ENCODE peak calls at places on chromosomes 4 and X, in eight cellular contexts. One of them, this sample, is unnamed.

GRCh38 chr4:147747787-147748454 is 16.0 kb downstream of the ARHGAP10 start:
- DNase-seq in activated T-cell treated with anti-CD3 and anti-CD28 coated beads, Interleukin-2, amount 50 U/mL, for 1 hour: no peak
- DNase-seq in CD8-positive, alpha-beta memory T cell: no peak
- DNase-seq in iris pigment epithelial cell: no peak
- DNase-seq in substantia nigra: no peak
- DNase-seq in ELR: no peak
- DNase-seq in stimulated activated CD8-positive, alpha-beta memory T cell treated with anti-CD3 and anti-CD28 coated beads, Interleukin-7, amount 100 ng/mL, for 1 hour: no peak
- DNase-seq in IMR-90: no peak
- DNase-seq in this sample: no peak

GRCh38 chr4:154998284-154998683 is 210.2 kb upstream of the NPY2R start:
- DNase-seq in substantia nigra: no peak
- DNase-seq in IMR-90: peak; percentile 19
- DNase-seq in CD8-positive, alpha-beta memory T cell: no peak
- DNase-seq in iris pigment epithelial cell: peak; percentile 82
- DNase-seq in ELR: peak; percentile 62
- DNase-seq in activated T-cell treated with anti-CD3 and anti-CD28 coated beads, Interleukin-2, amount 50 U/mL, for 1 hour: no peak
- DNase-seq in stimulated activated CD8-positive, alpha-beta memory T cell treated with anti-CD3 and anti-CD28 coated beads, Interleukin-7, amount 100 ng/mL, for 1 hour: no peak
- DNase-seq in this sample: peak; percentile 75

GRCh38 chr4:184293552-184293951 is 75.9 kb upstream of the ENPP6 start:
- DNase-seq in stimulated activated CD8-positive, alpha-beta memory T cell treated with anti-CD3 and anti-CD28 coated beads, Interleukin-7, amount 100 ng/mL, for 1 hour: no peak
- DNase-seq in ELR: no peak
- DNase-seq in IMR-90: no peak
- DNase-seq in substantia nigra: no peak
- DNase-seq in iris pigment epithelial cell: peak; percentile 13
- DNase-seq in activated T-cell treated with anti-CD3 and anti-CD28 coated beads, Interleukin-2, amount 50 U/mL, for 1 hour: no peak
- DNase-seq in CD8-positive, alpha-beta memory T cell: no peak
- DNase-seq in this sample: no peak

GRCh38 chrX:13023526-13024469 is 20.6 kb downstream of the FAM9C start:
- DNase-seq in activated T-cell treated with anti-CD3 and anti-CD28 coated beads, Interleukin-2, amount 50 U/mL, for 1 hour: no peak
- DNase-seq in stimulated activated CD8-positive, alpha-beta memory T cell treated with anti-CD3 and anti-CD28 coated beads, Interleukin-7, amount 100 ng/mL, for 1 hour: no peak
- DNase-seq in ELR: no peak
- DNase-seq in CD8-positive, alpha-beta memory T cell: no peak
- DNase-seq in iris pigment epithelial cell: no peak
- DNase-seq in IMR-90: no peak
- DNase-seq in substantia nigra: no peak
- DNase-seq in this sample: no peak

GRCh38 chrX:102950908-102951866 is 14.1 kb downstream of the RAB40AL start:
- DNase-seq in substantia nigra: peak; percentile 17
- DNase-seq in activated T-cell treated with anti-CD3 and anti-CD28 coated beads, Interleukin-2, amount 50 U/mL, for 1 hour: peak; percentile 58
- DNase-seq in IMR-90: peak; percentile 27
- DNase-seq in CD8-positive, alpha-beta memory T cell: peak; percentile 35
- DNase-seq in stimulated activated CD8-positive, alpha-beta memory T cell treated with anti-CD3 and anti-CD28 coated beads, Interleukin-7, amount 100 ng/mL, for 1 hour: no peak
- DNase-seq in iris pigment epithelial cell: peak; percentile 31
- DNase-seq in ELR: peak; percentile 63
- DNase-seq in this sample: peak; percentile 3

GRCh38 chr4:2330119-2331042 is 68.5 kb upstream of the MXD4 start:
- DNase-seq in iris pigment epithelial cell: peak; percentile 86
- DNase-seq in IMR-90: peak; percentile 95
- DNase-seq in stimulated activated CD8-positive, alpha-beta memory T cell treated with anti-CD3 and anti-CD28 coated beads, Interleukin-7, amount 100 ng/mL, for 1 hour: no peak
- DNase-seq in activated T-cell treated with anti-CD3 and anti-CD28 coated beads, Interleukin-2, amount 50 U/mL, for 1 hour: no peak
- DNase-seq in substantia nigra: no peak
- DNase-seq in ELR: peak; percentile 96
- DNase-seq in CD8-positive, alpha-beta memory T cell: no peak
- DNase-seq in this sample: peak; percentile 88

GRCh38 chr4:78528327-78528726 is 23.2 kb upstream of the ANXA3 start:
- DNase-seq in substantia nigra: no peak
- DNase-seq in activated T-cell treated with anti-CD3 and anti-CD28 coated beads, Interleukin-2, amount 50 U/mL, for 1 hour: no peak
- DNase-seq in IMR-90: peak; percentile 73
- DNase-seq in CD8-positive, alpha-beta memory T cell: no peak
- DNase-seq in iris pigment epithelial cell: peak; percentile 61
- DNase-seq in ELR: peak; percentile 69
- DNase-seq in stimulated activated CD8-positive, alpha-beta memory T cell treated with anti-CD3 and anti-CD28 coated beads, Interleukin-7, amount 100 ng/mL, for 1 hour: no peak
- DNase-seq in this sample: peak; percentile 43

GRCh38 chr4:168098257-168098717 is 6.0 kb downstream of the ANXA10 start:
- DNase-seq in iris pigment epithelial cell: peak; percentile 75
- DNase-seq in CD8-positive, alpha-beta memory T cell: no peak
- DNase-seq in IMR-90: peak; percentile 62
- DNase-seq in substantia nigra: no peak
- DNase-seq in stimulated activated CD8-positive, alpha-beta memory T cell treated with anti-CD3 and anti-CD28 coated beads, Interleukin-7, amount 100 ng/mL, for 1 hour: no peak
- DNase-seq in activated T-cell treated with anti-CD3 and anti-CD28 coated beads, Interleukin-2, amount 50 U/mL, for 1 hour: no peak
- DNase-seq in ELR: peak; percentile 76
- DNase-seq in this sample: peak; percentile 53

GRCh38 chr4:14157262-14157661 is 529.7 kb upstream of the BOD1L1 start:
- DNase-seq in ELR: no peak
- DNase-seq in IMR-90: no peak
- DNase-seq in iris pigment epithelial cell: no peak
- DNase-seq in CD8-positive, alpha-beta memory T cell: no peak
- DNase-seq in stimulated activated CD8-positive, alpha-beta memory T cell treated with anti-CD3 and anti-CD28 coated beads, Interleukin-7, amount 100 ng/mL, for 1 hour: no peak
- DNase-seq in substantia nigra: no peak
- DNase-seq in activated T-cell treated with anti-CD3 and anti-CD28 coated beads, Interleukin-2, amount 50 U/mL, for 1 hour: no peak
- DNase-seq in this sample: no peak

GRCh38 chr4:110663738-110664444 is 41.0 kb upstream of the PITX2 start:
- DNase-seq in stimulated activated CD8-positive, alpha-beta memory T cell treated with anti-CD3 and anti-CD28 coated beads, Interleukin-7, amount 100 ng/mL, for 1 hour: no peak
- DNase-seq in ELR: peak; percentile 82
- DNase-seq in CD8-positive, alpha-beta memory T cell: no peak
- DNase-seq in iris pigment epithelial cell: peak; percentile 87
- DNase-seq in IMR-90: peak; percentile 75
- DNase-seq in substantia nigra: no peak
- DNase-seq in activated T-cell treated with anti-CD3 and anti-CD28 coated beads, Interleukin-2, amount 50 U/mL, for 1 hour: no peak
- DNase-seq in this sample: peak; percentile 27

GRCh38 chr4:7516773-7517144 is 82.0 kb upstream of the PSAPL1 start:
- DNase-seq in activated T-cell treated with anti-CD3 and anti-CD28 coated beads, Interleukin-2, amount 50 U/mL, for 1 hour: no peak
- DNase-seq in substantia nigra: no peak
- DNase-seq in ELR: no peak
- DNase-seq in CD8-positive, alpha-beta memory T cell: no peak
- DNase-seq in IMR-90: no peak
- DNase-seq in stimulated activated CD8-positive, alpha-beta memory T cell treated with anti-CD3 and anti-CD28 coated beads, Interleukin-7, amount 100 ng/mL, for 1 hour: no peak
- DNase-seq in iris pigment epithelial cell: no peak
- DNase-seq in this sample: no peak

GRCh38 chrX:120456973-120457372 is 12.1 kb downstream of the LAMP2 start:
- DNase-seq in ELR: peak; percentile 49
- DNase-seq in stimulated activated CD8-positive, alpha-beta memory T cell treated with anti-CD3 and anti-CD28 coated beads, Interleukin-7, amount 100 ng/mL, for 1 hour: no peak
- DNase-seq in iris pigment epithelial cell: peak; percentile 35
- DNase-seq in activated T-cell treated with anti-CD3 and anti-CD28 coated beads, Interleukin-2, amount 50 U/mL, for 1 hour: no peak
- DNase-seq in IMR-90: peak; percentile 21
- DNase-seq in substantia nigra: no peak
- DNase-seq in CD8-positive, alpha-beta memory T cell: peak; percentile 21
- DNase-seq in this sample: peak; percentile 21

GRCh38 chr4:163279713-163280112 is 52.7 kb downstream of the NPY1R start:
- DNase-seq in stimulated activated CD8-positive, alpha-beta memory T cell treated with anti-CD3 and anti-CD28 coated beads, Interleukin-7, amount 100 ng/mL, for 1 hour: no peak
- DNase-seq in activated T-cell treated with anti-CD3 and anti-CD28 coated beads, Interleukin-2, amount 50 U/mL, for 1 hour: no peak
- DNase-seq in iris pigment epithelial cell: no peak
- DNase-seq in CD8-positive, alpha-beta memory T cell: no peak
- DNase-seq in substantia nigra: no peak
- DNase-seq in ELR: no peak
- DNase-seq in IMR-90: no peak
- DNase-seq in this sample: no peak

GRCh38 chr4:37793562-37793961 is 32.9 kb upstream of the PGM2 start:
- DNase-seq in IMR-90: peak; percentile 7
- DNase-seq in activated T-cell treated with anti-CD3 and anti-CD28 coated beads, Interleukin-2, amount 50 U/mL, for 1 hour: no peak
- DNase-seq in stimulated activated CD8-positive, alpha-beta memory T cell treated with anti-CD3 and anti-CD28 coated beads, Interleukin-7, amount 100 ng/mL, for 1 hour: no peak
- DNase-seq in substantia nigra: no peak
- DNase-seq in CD8-positive, alpha-beta memory T cell: peak; percentile 14
- DNase-seq in ELR: peak; percentile 28
- DNase-seq in iris pigment epithelial cell: peak; percentile 15
- DNase-seq in this sample: no peak

GRCh38 chr4:153603258-153603657 is 80.8 kb upstream of the TLR2 start:
- DNase-seq in stimulated activated CD8-positive, alpha-beta memory T cell treated with anti-CD3 and anti-CD28 coated beads, Interleukin-7, amount 100 ng/mL, for 1 hour: no peak
- DNase-seq in IMR-90: no peak
- DNase-seq in substantia nigra: no peak
- DNase-seq in ELR: no peak
- DNase-seq in iris pigment epithelial cell: no peak
- DNase-seq in activated T-cell treated with anti-CD3 and anti-CD28 coated beads, Interleukin-2, amount 50 U/mL, for 1 hour: no peak
- DNase-seq in CD8-positive, alpha-beta memory T cell: no peak
- DNase-seq in this sample: no peak

GRCh38 chr4:55303818-55304217 is 42.2 kb upstream of the SRD5A3 start:
- DNase-seq in substantia nigra: no peak
- DNase-seq in iris pigment epithelial cell: peak; percentile 83
- DNase-seq in IMR-90: peak; percentile 37
- DNase-seq in activated T-cell treated with anti-CD3 and anti-CD28 coated beads, Interleukin-2, amount 50 U/mL, for 1 hour: no peak
- DNase-seq in ELR: peak; percentile 48
- DNase-seq in stimulated activated CD8-positive, alpha-beta memory T cell treated with anti-CD3 and anti-CD28 coated beads, Interleukin-7, amount 100 ng/mL, for 1 hour: no peak
- DNase-seq in CD8-positive, alpha-beta memory T cell: no peak
- DNase-seq in this sample: peak; percentile 49

GRCh38 chrX:149284616-149285015 is 220.5 kb downstream of the IDS start:
- DNase-seq in substantia nigra: no peak
- DNase-seq in iris pigment epithelial cell: no peak
- DNase-seq in stimulated activated CD8-positive, alpha-beta memory T cell treated with anti-CD3 and anti-CD28 coated beads, Interleukin-7, amount 100 ng/mL, for 1 hour: no peak
- DNase-seq in activated T-cell treated with anti-CD3 and anti-CD28 coated beads, Interleukin-2, amount 50 U/mL, for 1 hour: no peak
- DNase-seq in ELR: no peak
- DNase-seq in IMR-90: no peak
- DNase-seq in CD8-positive, alpha-beta memory T cell: no peak
- DNase-seq in this sample: no peak

GRCh38 chrX:485368-485767 is 98.7 kb upstream of the PPP2R3B start:
- DNase-seq in CD8-positive, alpha-beta memory T cell: no peak
- DNase-seq in ELR: no peak
- DNase-seq in IMR-90: no peak
- DNase-seq in substantia nigra: no peak
- DNase-seq in activated T-cell treated with anti-CD3 and anti-CD28 coated beads, Interleukin-2, amount 50 U/mL, for 1 hour: no peak
- DNase-seq in stimulated activated CD8-positive, alpha-beta memory T cell treated with anti-CD3 and anti-CD28 coated beads, Interleukin-7, amount 100 ng/mL, for 1 hour: no peak
- DNase-seq in iris pigment epithelial cell: no peak
- DNase-seq in this sample: no peak

GRCh38 chrX:131235768-131236167 is 53.3 kb downstream of the IGSF1 start:
- DNase-seq in stimulated activated CD8-positive, alpha-beta memory T cell treated with anti-CD3 and anti-CD28 coated beads, Interleukin-7, amount 100 ng/mL, for 1 hour: no peak
- DNase-seq in ELR: no peak
- DNase-seq in activated T-cell treated with anti-CD3 and anti-CD28 coated beads, Interleukin-2, amount 50 U/mL, for 1 hour: no peak
- DNase-seq in substantia nigra: no peak
- DNase-seq in CD8-positive, alpha-beta memory T cell: no peak
- DNase-seq in IMR-90: no peak
- DNase-seq in iris pigment epithelial cell: no peak
- DNase-seq in this sample: no peak

GRCh38 chrX:74534569-74535038 is 79.8 kb downstream of the RLIM start:
- DNase-seq in iris pigment epithelial cell: peak; percentile 31
- DNase-seq in stimulated activated CD8-positive, alpha-beta memory T cell treated with anti-CD3 and anti-CD28 coated beads, Interleukin-7, amount 100 ng/mL, for 1 hour: no peak
- DNase-seq in activated T-cell treated with anti-CD3 and anti-CD28 coated beads, Interleukin-2, amount 50 U/mL, for 1 hour: no peak
- DNase-seq in IMR-90: peak; percentile 53
- DNase-seq in ELR: peak; percentile 72
- DNase-seq in substantia nigra: no peak
- DNase-seq in CD8-positive, alpha-beta memory T cell: no peak
- DNase-seq in this sample: peak; percentile 24

GRCh38 chr4:51843309-51844156 is 580 bp downstream of the DCUN1D4 start:
- DNase-seq in stimulated activated CD8-positive, alpha-beta memory T cell treated with anti-CD3 and anti-CD28 coated beads, Interleukin-7, amount 100 ng/mL, for 1 hour: peak; percentile 24
- DNase-seq in substantia nigra: peak; percentile 85
- DNase-seq in IMR-90: peak; percentile 56
- DNase-seq in CD8-positive, alpha-beta memory T cell: peak; percentile 47
- DNase-seq in iris pigment epithelial cell: peak; percentile 69
- DNase-seq in activated T-cell treated with anti-CD3 and anti-CD28 coated beads, Interleukin-2, amount 50 U/mL, for 1 hour: peak; percentile 60
- DNase-seq in ELR: peak; percentile 66
- DNase-seq in this sample: peak; percentile 45

GRCh38 chrX:86148024-86148511 is at the start of gene DACH2:
- DNase-seq in IMR-90: peak; percentile 74
- DNase-seq in stimulated activated CD8-positive, alpha-beta memory T cell treated with anti-CD3 and anti-CD28 coated beads, Interleukin-7, amount 100 ng/mL, for 1 hour: no peak
- DNase-seq in iris pigment epithelial cell: peak; percentile 79
- DNase-seq in CD8-positive, alpha-beta memory T cell: peak; percentile 4
- DNase-seq in substantia nigra: peak; percentile 68
- DNase-seq in ELR: peak; percentile 2
- DNase-seq in activated T-cell treated with anti-CD3 and anti-CD28 coated beads, Interleukin-2, amount 50 U/mL, for 1 hour: peak; percentile 42
- DNase-seq in this sample: peak; percentile 67

GRCh38 chr4:122739174-122739573 is 6.7 kb downstream of the BBS12 start:
- DNase-seq in activated T-cell treated with anti-CD3 and anti-CD28 coated beads, Interleukin-2, amount 50 U/mL, for 1 hour: no peak
- DNase-seq in substantia nigra: no peak
- DNase-seq in CD8-positive, alpha-beta memory T cell: no peak
- DNase-seq in stimulated activated CD8-positive, alpha-beta memory T cell treated with anti-CD3 and anti-CD28 coated beads, Interleukin-7, amount 100 ng/mL, for 1 hour: no peak
- DNase-seq in IMR-90: peak; percentile 88
- DNase-seq in ELR: peak; percentile 73
- DNase-seq in iris pigment epithelial cell: peak; percentile 97
- DNase-seq in this sample: peak; percentile 65

GRCh38 chrX:104469771-104470170 is 96.2 kb upstream of the IL1RAPL2 start:
- DNase-seq in CD8-positive, alpha-beta memory T cell: no peak
- DNase-seq in substantia nigra: no peak
- DNase-seq in iris pigment epithelial cell: no peak
- DNase-seq in IMR-90: no peak
- DNase-seq in activated T-cell treated with anti-CD3 and anti-CD28 coated beads, Interleukin-2, amount 50 U/mL, for 1 hour: no peak
- DNase-seq in ELR: no peak
- DNase-seq in stimulated activated CD8-positive, alpha-beta memory T cell treated with anti-CD3 and anti-CD28 coated beads, Interleukin-7, amount 100 ng/mL, for 1 hour: no peak
- DNase-seq in this sample: no peak

GRCh38 chrX:83469551-83469950 is 38.5 kb upstream of the POU3F4 start:
- DNase-seq in activated T-cell treated with anti-CD3 and anti-CD28 coated beads, Interleukin-2, amount 50 U/mL, for 1 hour: no peak
- DNase-seq in CD8-positive, alpha-beta memory T cell: no peak
- DNase-seq in substantia nigra: no peak
- DNase-seq in ELR: peak; percentile 1
- DNase-seq in IMR-90: peak; percentile 1
- DNase-seq in stimulated activated CD8-positive, alpha-beta memory T cell treated with anti-CD3 and anti-CD28 coated beads, Interleukin-7, amount 100 ng/mL, for 1 hour: no peak
- DNase-seq in iris pigment epithelial cell: peak; percentile 19
- DNase-seq in this sample: no peak

GRCh38 chrX:16869393-16870094 is 618 bp downstream of the RBBP7 start:
- DNase-seq in iris pigment epithelial cell: no peak
- DNase-seq in substantia nigra: peak; percentile 41
- DNase-seq in IMR-90: peak; percentile 18
- DNase-seq in stimulated activated CD8-positive, alpha-beta memory T cell treated with anti-CD3 and anti-CD28 coated beads, Interleukin-7, amount 100 ng/mL, for 1 hour: peak; percentile 18
- DNase-seq in activated T-cell treated with anti-CD3 and anti-CD28 coated beads, Interleukin-2, amount 50 U/mL, for 1 hour: no peak
- DNase-seq in CD8-positive, alpha-beta memory T cell: peak; percentile 43
- DNase-seq in ELR: peak; percentile 59
- DNase-seq in this sample: peak; percentile 20

This sample was measured in HCEC 1CT.